ENCODE peak calls at places on chromosomes 6 and 20, in eight cellular contexts. K, U, W, N, T, X, E and C are unnamed samples.

GRCh38 chr6:61711849-61712248 is 574.2 kb downstream of the KHDRBS2 start:
- DNase-seq in E (no peak), X (no peak), K (no peak), W (no peak), N (no peak), U (no peak), T (no peak), C (no peak)

GRCh38 chr6:131997450-131998153 is 46.4 kb upstream of the CCN2 start:
- DNase-seq in X (no peak), T (no peak), K (peak; percentile 7), N (no peak), U (no peak), E (no peak), W (no peak), C (no peak)

GRCh38 chr6:111070407-111070743 is 16.9 kb upstream of the SLC16A10 start:
- DNase-seq in N (no peak), E (no peak), W (no peak), T (no peak), U (no peak), K (no peak), X (no peak), C (no peak)

GRCh38 chr6:162750776-162751175 is 23.0 kb downstream of the PACRG start:
- DNase-seq in W (no peak), N (no peak), U (no peak), E (no peak), T (peak; percentile 77), K (no peak), X (no peak), C (no peak)

GRCh38 chr20:49337357-49337756 is 59.5 kb upstream of the ZNFX1 start:
- DNase-seq in E (no peak), T (no peak), X (no peak), N (no peak), K (no peak), U (no peak), W (no peak), C (no peak)

GRCh38 chr6:105831321-105831720 is 254.8 kb upstream of the PRDM1 start:
- DNase-seq in T (no peak), X (no peak), E (no peak), U (peak; percentile 47), K (no peak), W (no peak), N (no peak), C (no peak)

GRCh38 chr6:14682821-14683220 is 563.0 kb upstream of the JARID2 start:
- DNase-seq in U (no peak), E (no peak), K (no peak), W (no peak), X (no peak), N (no peak), T (peak; percentile 83), C (no peak)

GRCh38 chr20:24746351-24746685 is 202.8 kb upstream of the CST7 start:
- DNase-seq in K (no peak), W (peak; percentile 93), T (peak; percentile 19), U (no peak), X (peak; percentile 85), N (no peak), E (peak; percentile 23), C (no peak)

GRCh38 chr6:29522241-29522640 is 34.5 kb upstream of the MAS1L start:
- DNase-seq in U (no peak), X (no peak), E (no peak), K (no peak), T (no peak), N (no peak), W (no peak), C (no peak)

GRCh38 chr20:19176483-19176882 is 36.0 kb upstream of the SLC24A3 start:
- DNase-seq in N (no peak), U (no peak), E (no peak), K (no peak), T (no peak), W (no peak), X (no peak), C (no peak)

GRCh38 chr6:124480021-124480430 is 482.2 kb upstream of the RNF217 start:
- DNase-seq in E (no peak), T (peak; percentile 75), K (no peak), W (no peak), U (no peak), X (no peak), N (no peak), C (no peak)

GRCh38 chr6:21033575-21034026 is 499.3 kb downstream of the CDKAL1 start:
- DNase-seq in X (no peak), T (peak; percentile 84), N (no peak), K (no peak), U (no peak), E (peak; percentile 58), W (peak; percentile 17), C (no peak)

GRCh38 chr6:38207371-38207770 is 387.8 kb downstream of the ZFAND3 start:
- DNase-seq in T (no peak), E (no peak), K (no peak), U (no peak), X (no peak), W (no peak), N (no peak), C (no peak)

GRCh38 chr6:42279144-42279781 is 61.6 kb upstream of the MRPS10 start:
- DNase-seq in T (peak; percentile 51), W (peak; percentile 67), K (peak; percentile 44), N (no peak), E (no peak), U (peak; percentile 47), X (peak; percentile 70), C (peak; percentile 27)

GRCh38 chr20:32764000-32764960 is 2.1 kb downstream of the DNMT3B start:
- DNase-seq in K (no peak), T (no peak), X (no peak), N (no peak), W (no peak), E (no peak), U (no peak), C (no peak)

DNA sequence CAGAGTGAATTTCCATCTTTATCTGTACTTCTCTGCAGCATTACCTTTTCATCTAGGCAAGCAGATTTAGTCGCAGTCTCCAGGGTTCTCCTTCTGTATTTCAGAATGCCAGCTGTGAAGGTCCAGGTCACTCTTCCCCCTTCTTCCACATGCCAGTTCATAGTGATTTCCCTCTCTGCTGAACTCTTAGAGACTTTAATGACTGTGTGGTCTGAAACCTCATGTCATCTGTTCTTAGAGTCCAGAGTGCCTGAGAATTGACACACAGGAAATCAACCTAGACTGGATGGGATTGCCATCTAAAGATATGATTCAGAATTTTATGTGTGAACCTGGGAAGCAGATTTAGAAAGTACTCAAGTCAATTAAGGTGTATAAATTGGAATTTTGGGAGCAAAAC is 248.1 kb downstream of the TPBG start:
- DNase-seq in K (no peak), X (no peak), W (no peak), U (no peak), N (no peak), T (no peak), E (no peak), C (no peak)
- H3K4me1 ChIP-seq in K (no peaks in the 10 kb centered on the region), X (no peaks in the 10 kb centered on the region), W (no peaks in the 10 kb centered on the region), U (no peaks in the 10 kb centered on the region), N (no peaks in the 10 kb centered on the region), T (no peaks in the 10 kb centered on the region), E (no peaks in the 10 kb centered on the region), C (no peaks in the 10 kb centered on the region)

DNA sequence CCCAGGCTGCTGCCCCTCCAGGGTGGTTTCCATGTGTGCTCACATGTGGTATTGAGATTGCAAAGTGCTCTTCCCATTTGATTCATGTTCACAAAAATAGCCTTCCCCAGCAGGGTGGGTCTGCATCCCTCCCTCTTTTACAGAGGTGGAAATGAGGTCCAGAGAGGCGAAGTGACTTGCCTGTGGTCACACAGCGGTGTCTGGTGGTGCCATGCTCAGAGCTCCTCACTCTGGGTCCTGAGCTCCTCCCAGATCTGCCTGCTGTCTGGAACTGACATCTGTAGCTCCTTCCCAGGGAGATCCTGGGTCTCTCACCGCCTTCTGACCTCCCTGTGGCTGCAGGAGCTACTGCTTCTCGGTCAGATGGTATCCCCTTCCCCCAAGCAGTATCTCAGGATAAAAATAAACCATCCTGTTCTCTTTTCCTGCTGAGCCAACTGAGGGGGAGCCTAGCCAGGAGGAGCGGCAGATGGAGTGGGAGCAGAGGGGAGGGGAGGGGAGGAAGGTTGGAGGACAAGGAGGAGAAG is 11.9 kb downstream of the CD40 start:
- DNase-seq in X (no peak), K (no peak), T (no peak), W (no peak), E (no peak), N (no peak), U (no peak), C (no peak)
- TF ChIP-seq CTCF in X (no peak), K (no peak), T (no peak), W (no peak), E (no peak), N (no peak), U (no peak), C (no peak)

GRCh38 chr6:138403324-138403800 is 661 bp upstream of the HEBP2 start:
- DNase-seq in E (no peak), N (no peak), T (no peak), K (peak; percentile 90), X (peak; percentile 56), U (peak; percentile 36), W (peak; percentile 26), C (no peak)

GRCh38 chr6:138402833-138403187 is 1.2 kb upstream of the HEBP2 start:
- DNase-seq in U (no peak), K (no peak), T (no peak), N (no peak), X (no peak), E (no peak), W (no peak), C (no peak)

GRCh38 chr6:138397128-138397814 is 6.8 kb upstream of the HEBP2 start:
- DNase-seq in N (no peak), E (no peak), U (no peak), X (no peak), T (peak; percentile 7), W (no peak), K (no peak), C (no peak)

GRCh38 chr6:138401960-138402832 is 1.8 kb upstream of the HEBP2 start:
- DNase-seq in T (no peak), U (no peak), N (no peak), K (peak; percentile 35), E (no peak), W (no peak), X (no peak), C (no peak)

DNA sequence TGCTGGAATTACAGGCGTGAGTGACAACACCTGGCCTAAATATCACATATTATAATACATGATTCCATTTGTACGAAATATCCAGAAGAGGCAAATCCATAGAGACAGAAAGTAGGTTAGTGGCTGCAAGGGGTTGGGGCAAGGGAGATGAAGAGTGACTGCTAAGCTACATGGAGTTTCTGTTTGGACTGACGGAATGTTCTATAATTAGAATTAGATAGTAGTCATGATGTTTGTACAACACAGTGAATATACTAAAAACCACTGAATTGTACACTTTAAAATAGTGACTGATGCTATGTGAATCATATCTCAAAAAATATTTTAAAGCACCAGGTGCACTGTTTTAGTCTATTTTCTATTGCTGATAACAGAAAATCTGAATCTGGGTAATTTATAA is 3.7 kb upstream of the HEBP2 start:
- DNase-seq in E (no peak), K (no peak), T (peak; percentile 6), W (no peak), X (no peak), N (no peak), U (no peak), C (no peak)
- H3K27ac ChIP-seq in E (no peak overlapping the region), K (no peak overlapping the region), T (no peak overlapping the region), W (no peak overlapping the region), X (no peak overlapping the region), N (no peak overlapping the region), U (no peak overlapping the region), C (no peak overlapping the region)

DNA sequence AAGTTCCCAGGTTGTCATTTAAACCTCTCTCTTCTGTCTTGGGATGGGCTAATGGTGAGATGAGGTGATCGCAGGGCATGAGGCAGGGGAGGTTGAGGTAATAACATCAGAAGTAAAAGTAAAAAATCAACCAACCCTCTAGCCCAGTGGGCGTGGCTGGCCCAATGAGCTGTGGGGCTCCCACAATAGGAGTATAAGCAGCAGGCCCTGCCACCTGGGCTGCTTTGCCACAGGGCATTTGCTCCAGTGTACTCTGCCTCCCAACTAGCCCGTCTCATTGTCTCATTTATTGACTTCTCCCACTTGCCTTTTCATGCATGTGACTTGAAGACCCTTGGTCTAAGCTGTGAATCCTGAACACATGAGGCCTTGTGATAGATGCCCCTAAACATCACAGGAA is 62.8 kb downstream of the PHACTR3 start:
- DNase-seq in W (no peak), K (no peak), N (no peak), X (no peak), U (no peak), E (no peak), T (no peak), C (no peak)
- H3K4me1 ChIP-seq in W (no peaks in the 10 kb centered on the region), K (no peaks in the 10 kb centered on the region), N (no peaks in the 10 kb centered on the region), X (no peaks in the 10 kb centered on the region), U (no peaks in the 10 kb centered on the region), E (no peaks in the 10 kb centered on the region), T (no peaks in the 10 kb centered on the region), C (no peaks in the 10 kb centered on the region)